ENCODE peak calls at places on chromosomes 12 and 14, in eight cellular contexts. X, E, H, F, I, W, O and U are unnamed samples.

GRCh38 chr14:79639638-79640037 is 571.7 kb downstream of the DIO2 start:
- DNase-seq in F (no peak), H (no peak), I (no peak), W (no peak), X (no peak), E (no peak), O (no peak), U (no peak)

GRCh38 chr12:47850153-47851084 is 30.7 kb upstream of the HDAC7 start:
- DNase-seq in W (peak), O (no peak), X (no peak), H (no peak), F (no peak), E (no peak), I (no peak), U (no peak)

GRCh38 chr12:29229937-29230336 is 80.9 kb downstream of the FAR2 start:
- DNase-seq in F (no peak), O (no peak), W (no peak), I (no peak), H (no peak), X (no peak), E (no peak), U (no peak)

GRCh38 chr14:60221441-60221840 is 27.6 kb upstream of the PPM1A start:
- DNase-seq in F (no peak), H (no peak), E (no peak), X (no peak), O (no peak), I (no peak), W (no peak), U (no peak)

GRCh38 chr12:9378430-9378835 is 170.2 kb upstream of the PZP start:
- DNase-seq in W (peak), F (no peak), X (no peak), O (no peak), E (no peak), I (no peak), H (no peak), U (no peak)

GRCh38 chr12:87274594-87275245 is 754.5 kb downstream of the C12orf50 start:
- DNase-seq in O (no peak), W (peak), E (no peak), F (no peak), I (no peak), H (no peak), X (no peak), U (peak)

GRCh38 chr12:111841236-111841749 is 735 bp upstream of the MAPKAPK5 start:
- DNase-seq in I (no peak), H (no peak), W (no peak), F (no peak), E (no peak), X (no peak), O (peak), U (no peak)

GRCh38 chr12:13534645-13535398 is 338.3 kb downstream of the EMP1 start:
- DNase-seq in W (peak), F (peak), O (peak), I (peak), H (peak), X (peak), E (peak), U (peak)

GRCh38 chr14:70827366-70828151 is 18.2 kb upstream of the MAP3K9 start:
- DNase-seq in E (no peak), I (no peak), W (no peak), F (no peak), X (no peak), H (no peak), O (peak), U (peak)

GRCh38 chr12:108519558-108519957 is 4.5 kb downstream of the FICD start:
- DNase-seq in O (no peak), E (no peak), H (no peak), X (no peak), W (peak), I (no peak), F (no peak), U (no peak)

GRCh38 chr12:130787445-130788410 is 51.3 kb downstream of the STX2 start:
- DNase-seq in H (no peak), I (no peak), O (no peak), X (no peak), F (no peak), E (no peak), W (no peak), U (no peak)

GRCh38 chr12:4379410-4379809 is at the start of gene FGF23:
- DNase-seq in I (no peak), W (no peak), H (no peak), O (peak), F (no peak), X (no peak), E (no peak), U (no peak)